ENCODE peak calls at places on chromosomes 16 and 17, in five cellular contexts. R is kidney epithelial cell, N is osteoblast, S is spleen, K is left ventricle myocardium inferior. M is an unnamed sample.

GRCh38 chr16:79519448-79519847 is 81.1 kb downstream of the MAF start:
- DNase-seq in R (no peak), N (no peak), S (peak), K (peak), M (no peak)

GRCh38 chr17:21388066-21388465 is 11.9 kb downstream of the KCNJ12 start:
- DNase-seq in R (no peak), N (no peak), S (no peak), K (peak), M (no peak)

GRCh38 chr17:2179615-2180295 is 123.8 kb downstream of the SMG6 start:
- DNase-seq in R (no peak), N (no peak), S (no peak), K (peak), M (peak)

GRCh38 chr16:76946879-76947278 is 244.1 kb upstream of the MON1B start:
- DNase-seq in R (peak), N (peak), S (no peak), K (no peak), M (peak)

GRCh38 chr16:2426941-2427361 is 2.3 kb upstream of the CCNF start:
- DNase-seq in R (no peak), N (peak), S (no peak), K (no peak), M (no peak)

GRCh38 chr17:32671891-32672290 is 185.1 kb downstream of the CDK5R1 start:
- DNase-seq in R (no peak), N (no peak), S (no peak), K (peak), M (no peak)

GRCh38 chr17:41679740-41680425 is 8.8 kb upstream of the EIF1 start:
- DNase-seq in R (no peak), N (no peak), S (no peak), K (no peak), M (no peak)

GRCh38 chr16:28279006-28279405 is 13.3 kb upstream of the SBK1 start:
- DNase-seq in R (no peak), N (no peak), S (no peak), K (no peak), M (no peak)

GRCh38 chr17:33169580-33170285 is 123.4 kb downstream of the ASIC2 start:
- DNase-seq in R (peak), N (no peak), S (no peak), K (no peak), M (no peak)

GRCh38 chr17:16873654-16874035 is 98.3 kb downstream of the TNFRSF13B start:
- DNase-seq in R (no peak), N (peak), S (no peak), K (no peak), M (no peak)

GRCh38 chr16:27676807-27677206 is 126.9 kb downstream of the KATNIP start:
- DNase-seq in R (no peak), N (peak), S (no peak), K (no peak), M (no peak)

GRCh38 chr17:55546481-55546880 is 35.2 kb upstream of the SMIM36 start:
- DNase-seq in R (no peak), N (no peak), S (no peak), K (no peak), M (no peak)

GRCh38 chr17:8163978-8164814 is 1.4 kb upstream of the VAMP2 start:
- DNase-seq in R (no peak), N (peak), S (peak), K (peak), M (no peak)

GRCh38 chr17:59400858-59401257 is 69.4 kb downstream of the YPEL2 start:
- DNase-seq in R (no peak), N (no peak), S (no peak), K (no peak), M (no peak)
- H3K4me3 ChIP-seq in R (no peak), N (no peak), S (no peak), K (no peak), M (no peak)

GRCh38 chr17:77428020-77428781 is 287.4 kb downstream of the SEC14L1 start:
- DNase-seq in R (no peak), N (no peak), S (no peak), K (no peak), M (no peak)

GRCh38 chr17:77426676-77427386 is 286.1 kb downstream of the SEC14L1 start:
- DNase-seq in R (no peak), N (no peak), S (no peak), K (no peak), M (no peak)

GRCh38 chr17:77425791-77426641 is 285.2 kb downstream of the SEC14L1 start:
- DNase-seq in R (no peak), N (peak), S (no peak), K (no peak), M (no peak)

GRCh38 chr17:77428901-77429734 is 288.3 kb downstream of the SEC14L1 start:
- DNase-seq in R (no peak), N (no peak), S (no peak), K (no peak), M (no peak)

DNA sequence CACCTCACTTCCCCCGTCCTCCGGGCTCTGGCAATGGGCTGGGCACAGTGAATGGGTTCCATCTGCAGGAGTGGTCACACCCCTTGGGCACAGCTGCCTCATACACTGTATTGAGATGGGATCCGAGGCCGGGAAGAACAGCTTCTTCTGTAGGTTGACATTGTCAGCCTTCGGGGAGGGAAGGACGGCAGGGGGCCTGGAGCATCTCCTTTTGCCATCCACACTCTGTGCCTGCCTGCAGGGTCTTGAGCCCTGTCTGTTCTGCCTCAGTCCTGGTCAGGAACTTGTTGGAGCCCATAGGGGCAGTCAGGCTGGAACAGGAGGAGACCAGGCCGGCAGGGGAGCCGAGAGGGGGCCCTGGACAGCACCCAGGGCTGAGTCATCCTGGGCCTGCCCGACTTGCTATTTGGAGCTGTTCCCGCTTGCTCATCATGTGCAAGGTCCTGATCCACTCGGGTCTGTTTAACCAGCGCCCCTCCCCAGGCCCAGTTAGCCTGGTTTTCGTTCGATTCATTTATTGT is 286.8 kb downstream of the SEC14L1 start:
- DNase-seq in R (no peak), N (peak), S (no peak), K (peak), M (no peak)
- TF ChIP-seq CTCF in R (peak), N (no peak), S (no peak), K (peak), M (peak)

DNA sequence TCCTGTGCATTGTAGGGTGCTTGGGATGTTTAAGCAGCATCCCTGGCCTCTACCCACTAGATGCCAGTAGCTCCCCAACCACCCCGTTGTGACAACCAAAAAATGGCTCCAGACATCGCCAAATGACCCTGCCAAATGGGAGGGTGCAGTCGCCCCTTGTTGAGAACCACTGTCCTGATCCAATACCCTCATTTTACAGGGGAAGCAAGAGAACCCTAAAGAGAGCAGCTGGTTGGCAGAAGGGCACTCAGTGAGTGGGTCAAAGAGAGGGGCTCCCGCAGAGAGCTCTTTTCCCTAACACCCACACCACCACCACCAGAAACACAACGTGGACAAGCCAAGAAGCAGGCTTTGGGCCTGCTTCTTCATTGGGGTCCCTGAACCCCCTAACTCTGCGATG is 18.4 kb downstream of the TEKT5 start:
- DNase-seq in R (no peak), N (no peak), S (no peak), K (no peak), M (no peak)
- H3K4me3 ChIP-seq in R (no peak), N (no peak), S (no peak), K (no peak), M (no peak)

GRCh38 chr17:50944902-50945720 is 79.0 kb upstream of the TOB1 start:
- DNase-seq in R (no peak), N (no peak), S (no peak), K (no peak), M (no peak)
- TF ChIP-seq CTCF in R (no peak), N (no peak), S (no peak), K (no peak), M (no peak)

DNA sequence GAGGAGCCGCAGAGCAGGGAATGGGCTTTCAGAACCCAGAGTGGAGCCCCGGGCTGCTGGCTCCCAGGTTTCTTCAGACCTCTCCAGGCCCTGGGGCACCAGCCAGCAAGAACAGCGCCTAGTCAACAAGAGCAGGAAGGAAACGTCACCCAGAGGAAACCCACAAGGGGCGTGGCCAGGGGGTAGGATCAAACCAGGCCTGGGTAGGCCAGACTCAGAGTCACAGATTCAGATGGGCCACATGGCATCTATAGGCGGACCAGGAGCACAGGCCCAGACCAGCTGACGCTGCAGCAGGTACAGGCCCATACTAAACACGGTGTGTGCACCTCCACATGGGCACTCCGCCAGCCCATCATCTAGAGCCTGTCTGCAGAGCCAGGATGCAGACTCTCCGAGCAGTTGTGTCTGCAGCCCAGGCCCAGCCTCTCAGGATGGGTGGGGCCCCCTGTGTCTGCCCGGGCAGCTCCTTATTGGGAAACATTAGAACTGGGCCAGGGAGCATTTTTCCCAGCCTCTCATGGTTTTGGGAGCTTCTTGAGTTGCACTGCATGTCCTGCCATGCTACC is at the start of gene NLRP1:
- DNase-seq in R (peak), N (peak), S (peak), K (peak), M (peak)
- H3K4me3 ChIP-seq in R (no peak), N (peak), S (peak), K (peak), M (peak)

DNA sequence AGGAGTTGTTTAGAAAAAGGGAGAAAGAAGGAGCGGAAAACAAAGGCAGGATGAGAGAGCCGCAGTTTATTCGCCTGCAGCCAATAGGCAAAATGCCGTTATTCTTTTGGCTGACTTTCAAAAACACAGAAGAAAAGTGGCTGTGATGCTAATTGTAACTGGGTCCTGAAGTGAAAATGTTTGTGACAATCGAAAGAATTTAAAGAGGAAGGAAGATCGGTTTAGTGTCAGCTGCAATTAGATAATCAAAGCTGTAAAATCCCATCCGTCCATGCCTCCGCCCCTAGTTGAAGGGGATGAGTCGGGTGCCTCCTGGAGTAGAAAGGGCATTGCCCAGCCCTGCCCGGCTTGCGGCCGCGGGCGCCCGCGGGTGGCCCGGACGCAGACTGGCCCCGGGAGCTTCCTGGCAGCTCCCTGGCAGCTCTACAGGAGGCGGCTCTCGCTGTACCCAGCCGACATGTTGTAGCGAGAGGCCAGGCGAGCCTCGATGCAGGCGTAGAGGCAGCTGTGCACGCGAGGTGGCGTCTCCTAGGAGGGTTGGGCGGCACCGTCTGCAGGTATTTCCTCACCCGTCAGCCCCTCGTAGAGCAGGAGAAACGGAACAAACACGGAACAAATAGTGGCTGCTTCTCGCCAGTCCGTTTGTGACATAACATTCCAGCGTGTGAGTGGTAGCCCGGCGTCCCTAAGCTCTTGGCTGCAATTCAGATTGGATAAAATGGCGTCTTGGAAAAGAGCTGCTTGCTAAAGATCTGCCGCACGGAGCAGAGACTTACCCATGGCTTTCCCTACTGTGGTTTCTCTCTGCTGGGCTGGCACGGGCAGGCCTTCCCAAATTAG is 82.3 kb downstream of the TNRC6C start:
- DNase-seq in R (no peak), N (peak), S (peak), K (peak), M (no peak)
- TF ChIP-seq CTCF in R (no peak), N (peak), S (no peak), K (no peak), M (peak)

GRCh38 chr17:546456-546855 is 168.2 kb downstream of the VPS53 start:
- DNase-seq in R (no peak), N (no peak), S (no peak), K (no peak), M (no peak)
- H3K4me3 ChIP-seq in R (no peak), N (no peak), S (no peak), K (no peak), M (no peak)

DNA sequence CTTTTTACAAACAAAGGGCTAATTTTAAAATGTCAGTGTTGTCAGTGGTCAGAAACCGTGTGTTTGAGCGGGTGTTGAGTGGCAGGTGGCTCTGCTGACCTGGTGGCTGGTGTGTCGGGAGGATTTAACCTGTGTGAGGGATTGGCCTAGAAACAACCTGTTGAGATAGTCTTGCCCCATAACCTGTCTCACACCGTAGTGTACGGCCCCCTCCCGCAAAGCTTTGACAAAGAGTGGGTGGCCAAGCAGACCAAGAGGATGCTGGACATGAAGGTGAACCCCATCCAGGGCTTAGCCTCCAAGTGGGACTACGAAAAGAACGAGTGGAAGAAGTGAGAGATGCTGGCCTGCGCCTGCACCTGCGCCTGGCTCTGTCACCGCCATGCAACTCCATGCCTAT is 7.0 kb downstream of the COX4I1 start:
- DNase-seq in R (no peak), N (no peak), S (no peak), K (no peak), M (no peak)
- TF ChIP-seq CTCF in R (no peak), N (no peak), S (no peak), K (no peak), M (no peak)

DNA sequence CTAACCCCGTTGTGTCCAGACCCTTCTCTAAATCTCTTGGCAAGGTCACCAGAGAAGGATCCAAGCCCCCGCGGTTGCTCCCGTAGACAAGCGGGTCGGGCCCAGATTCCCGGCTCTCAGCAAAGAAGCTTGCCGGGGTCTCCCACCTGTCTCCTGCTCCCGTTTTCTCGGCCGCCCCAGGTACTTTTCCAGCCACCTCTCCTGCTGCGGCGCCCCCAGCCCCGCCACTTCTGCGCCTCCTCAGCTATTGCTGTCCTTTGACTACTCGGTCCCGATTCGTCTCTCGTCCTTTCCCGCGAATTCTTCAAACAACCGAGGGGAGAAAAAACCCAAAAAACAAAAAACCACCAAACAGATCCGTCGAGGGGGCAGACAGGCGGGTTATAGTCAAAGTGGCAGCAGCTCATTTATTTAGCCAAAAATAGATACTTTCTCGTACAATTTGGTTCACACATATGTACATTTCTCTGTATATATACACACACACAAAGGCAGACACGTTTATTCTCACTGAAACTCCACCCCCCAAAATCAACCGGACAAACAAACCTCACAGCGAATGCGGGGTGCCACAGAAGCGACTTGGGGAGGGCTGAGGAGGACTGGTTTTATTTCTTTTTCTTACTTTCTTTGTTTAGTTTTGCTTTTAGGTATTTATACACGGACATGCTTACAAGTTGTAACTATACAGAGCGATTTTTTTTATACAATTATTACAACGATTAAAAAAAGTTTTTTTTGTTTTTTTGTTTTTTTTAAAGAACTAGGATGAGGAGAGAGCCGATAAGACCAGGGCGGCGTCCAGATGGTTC is 3.5 kb downstream of the IRX3 start:
- DNase-seq in R (no peak), N (peak), S (no peak), K (no peak), M (no peak)
- H3K4me3 ChIP-seq in R (peak), N (peak), S (no peak), K (peak), M (peak)

GRCh38 chr16:87580855-87581261 is 21.4 kb upstream of the JPH3 start:
- DNase-seq in R (peak), N (peak), S (no peak), K (no peak), M (peak)
- TF ChIP-seq CTCF in R (no peak), N (peak), S (no peak), K (no peak), M (no peak)